ENCODE peak calls at places on chromosomes 4 and X, in six cellular contexts. I, T, F, C, G and R are unnamed samples.

GRCh38 chrX:48715066-48715465 is 18.5 kb downstream of the SUV39H1 start:
- DNase-seq in I (no peak), T (no peak), F (no peak), C (no peak), G (no peak), R (no peak)

GRCh38 chrX:53088136-53088974 is 5.6 kb upstream of the KANTR start:
- DNase-seq in I (peak; percentile 97), T (peak; percentile 85), F (no peak), C (peak; percentile 84), G (peak; percentile 88), R (no peak)

GRCh38 chrX:2596856-2597255 is 94.2 kb upstream of the CD99 start:
- DNase-seq in I (no peak), T (no peak), F (no peak), C (no peak), G (no peak), R (no peak)

GRCh38 chr4:54657194-54657555 is 582 bp upstream of the KIT start:
- DNase-seq in I (no peak), T (no peak), F (no peak), C (no peak), G (no peak), R (no peak)

GRCh38 chr4:8205241-8205707 is 6.2 kb downstream of the SH3TC1 start:
- DNase-seq in I (no peak), T (no peak), F (no peak), C (no peak), G (no peak), R (peak; percentile 51)

GRCh38 chr4:74838746-74839370 is 44.5 kb upstream of the BTC start:
- DNase-seq in I (no peak), T (no peak), F (no peak), C (no peak), G (no peak), R (no peak)

GRCh38 chrX:77442728-77443127 is 4.5 kb upstream of the FGF16 start:
- DNase-seq in I (no peak), T (no peak), F (no peak), C (no peak), G (no peak), R (no peak)

GRCh38 chr4:168569066-168569908 is 72.4 kb downstream of the PALLD start:
- DNase-seq in I (no peak), T (peak; percentile 32), F (no peak), C (peak; percentile 61), G (no peak), R (no peak)

GRCh38 chr4:112416464-112416863 is 99.5 kb downstream of the NEUROG2 start:
- DNase-seq in I (no peak), T (no peak), F (no peak), C (no peak), G (no peak), R (no peak)

GRCh38 chrX:151793886-151794285 is 59.3 kb downstream of the CNGA2 start:
- DNase-seq in I (no peak), T (no peak), F (no peak), C (no peak), G (no peak), R (no peak)

GRCh38 chr4:1910643-1911042 is 39.5 kb downstream of the NSD2 start:
- DNase-seq in I (no peak), T (no peak), F (no peak), C (peak; percentile 34), G (no peak), R (no peak)

GRCh38 chr4:110087116-110087708 is 111.2 kb downstream of the ELOVL6 start:
- DNase-seq in I (no peak), T (no peak), F (no peak), C (no peak), G (no peak), R (no peak)

GRCh38 chrX:16517206-16517605 is 132.8 kb upstream of the S100G start:
- DNase-seq in I (no peak), T (no peak), F (no peak), C (no peak), G (no peak), R (no peak)

DNA sequence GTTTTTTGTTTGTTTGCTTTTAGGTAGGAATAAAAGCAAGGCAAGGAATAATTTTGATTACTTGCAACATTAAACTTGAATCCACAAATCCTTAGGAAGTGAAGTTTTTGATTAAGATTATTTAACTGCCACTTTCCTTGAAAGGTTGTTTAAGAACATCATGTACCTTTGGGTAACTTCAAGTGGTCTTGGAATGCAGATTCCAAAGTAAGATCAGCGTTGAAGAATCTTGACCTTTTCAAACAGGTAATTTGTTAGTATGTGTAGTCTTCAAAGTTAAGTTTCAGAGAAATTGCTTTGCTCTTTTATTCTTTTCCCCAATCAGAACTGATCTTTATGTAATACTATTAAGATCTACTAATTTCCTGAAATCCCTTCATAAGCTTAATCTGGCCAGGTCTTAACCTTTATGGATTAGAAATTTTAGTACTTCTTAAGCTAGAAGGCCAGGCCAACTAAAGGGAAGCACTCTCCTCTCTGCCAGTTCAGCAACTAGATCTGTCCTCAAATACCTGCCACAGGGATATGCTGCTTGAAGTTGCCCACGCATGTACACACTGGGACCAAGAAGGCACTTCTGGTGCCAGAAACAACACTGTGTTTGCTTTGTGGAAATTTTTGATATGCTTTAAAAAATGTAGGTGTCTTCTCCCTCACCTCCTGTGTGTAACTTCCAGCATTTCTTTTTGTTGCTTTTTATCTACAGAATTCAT is 7.4 kb downstream of the NPNT start:
- DNase-seq in I (no peak), T (no peak), F (no peak), C (no peak), G (no peak), R (no peak)
- TF ChIP-seq POLR2AphosphoS5 in I (no peak), T (no peak), F (no peak), C (no peak), G (no peak), R (no peak)

GRCh38 chr4:26885912-26886274 is 25.3 kb downstream of the STIM2 start:
- DNase-seq in I (no peak), T (no peak), F (no peak), C (no peak), G (no peak), R (no peak)
- H3K27ac ChIP-seq in I (no peak overlapping the region), T (no peak overlapping the region), F (no peak overlapping the region), C (no peak overlapping the region), G (no peak overlapping the region), R (no peak overlapping the region)

DNA sequence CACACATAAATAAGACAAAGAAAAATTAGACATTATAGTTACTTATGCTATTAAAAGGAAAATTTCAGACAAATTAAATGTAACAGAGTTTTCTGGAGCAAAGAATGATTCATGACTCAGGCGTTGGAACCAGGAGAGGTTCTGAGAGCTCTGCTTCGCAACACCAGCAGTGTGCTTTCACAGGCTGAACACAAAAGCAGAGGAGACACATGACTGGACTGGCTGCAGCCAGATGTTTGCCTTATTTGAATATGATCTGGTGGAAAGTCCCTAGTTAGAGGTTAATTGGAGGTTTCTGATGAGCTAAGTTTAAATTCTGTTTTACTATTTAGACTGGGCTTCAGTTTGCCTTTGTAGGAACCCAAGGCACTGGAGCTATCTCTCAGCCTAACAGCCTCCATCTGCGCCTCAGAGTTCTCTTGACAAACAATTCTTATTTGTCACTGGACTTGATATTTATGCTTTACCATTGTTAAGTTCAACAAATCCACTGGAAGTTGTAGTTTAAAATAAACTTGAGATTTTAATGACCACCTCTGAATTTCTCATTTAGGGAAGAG is 16.2 kb downstream of the BOD1L1 start:
- DNase-seq in I (no peak), T (no peak), F (no peak), C (no peak), G (no peak), R (no peak)
- TF ChIP-seq POLR2AphosphoS5 in I (peak; percentile 37), T (no peak), F (no peak), C (no peak), G (no peak), R (no peak)

DNA sequence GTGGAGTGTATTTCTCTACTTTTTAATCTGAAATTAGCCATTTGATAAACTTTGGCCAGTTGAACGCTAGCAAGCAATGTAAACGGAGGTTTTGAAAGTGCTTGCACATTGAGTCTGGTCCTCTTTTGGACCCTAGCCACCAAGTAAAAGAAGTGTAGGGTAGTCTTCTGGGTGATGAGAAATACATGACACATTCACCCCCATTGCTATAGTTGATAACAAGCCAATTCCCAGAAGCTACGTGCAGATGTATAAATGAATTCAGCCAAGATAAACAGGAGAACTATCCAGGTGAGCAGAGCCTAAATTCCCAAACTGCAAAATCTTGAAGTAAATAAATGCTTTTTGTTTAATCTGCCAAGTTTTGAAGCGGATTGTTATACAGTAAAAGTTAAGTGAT is 965.4 kb upstream of the GRIA3 start:
- DNase-seq in I (no peak), T (no peak), F (no peak), C (no peak), G (no peak), R (no peak)
- H3K27ac ChIP-seq in I (no peak overlapping the region), T (no peak overlapping the region), F (no peak overlapping the region), C (no peak overlapping the region), G (no peak overlapping the region), R (no peak overlapping the region)